ENCODE peak calls at places on chromosomes 7 and 10, in seven cellular contexts. One of them, this sample, is unnamed.

GRCh38 chr7:135758531-135758932 is 9.9 kb upstream of the FAM180A start:
- DNase-seq in stimulated activated CD4-positive, alpha-beta T cell treated with anti-CD3 and anti-CD28 coated beads, Interleukin-1b, Interleukin-23, amount 100 ng/mL, for 1 hour: no peak
- DNase-seq in ureter: no peak
- DNase-seq in OCI-LY7: no peak
- DNase-seq in anterior cingulate cortex: no peak
- DNase-seq in GM23248: peak; percentile 83
- DNase-seq in activated CD4-positive, alpha-beta T cell treated with anti-CD3 and anti-CD28 coated beads, Interleukin-2, amount 10 ng/mL, durations not matched to agents 7 days and 5 days: no peak
- DNase-seq in this sample: no peak

GRCh38 chr7:156790264-156790663 is 102.7 kb downstream of the LMBR1 start:
- DNase-seq in stimulated activated CD4-positive, alpha-beta T cell treated with anti-CD3 and anti-CD28 coated beads, Interleukin-1b, Interleukin-23, amount 100 ng/mL, for 1 hour: no peak
- DNase-seq in ureter: no peak
- DNase-seq in OCI-LY7: no peak
- DNase-seq in anterior cingulate cortex: no peak
- DNase-seq in GM23248: no peak
- DNase-seq in activated CD4-positive, alpha-beta T cell treated with anti-CD3 and anti-CD28 coated beads, Interleukin-2, amount 10 ng/mL, durations not matched to agents 7 days and 5 days: no peak
- DNase-seq in this sample: no peak

GRCh38 chr10:7484456-7485266 is 73.8 kb upstream of the SFMBT2 start:
- DNase-seq in stimulated activated CD4-positive, alpha-beta T cell treated with anti-CD3 and anti-CD28 coated beads, Interleukin-1b, Interleukin-23, amount 100 ng/mL, for 1 hour: no peak
- DNase-seq in ureter: no peak
- DNase-seq in OCI-LY7: peak; percentile 75
- DNase-seq in anterior cingulate cortex: no peak
- DNase-seq in GM23248: no peak
- DNase-seq in activated CD4-positive, alpha-beta T cell treated with anti-CD3 and anti-CD28 coated beads, Interleukin-2, amount 10 ng/mL, durations not matched to agents 7 days and 5 days: peak; percentile 87
- DNase-seq in this sample: no peak

GRCh38 chr7:77383333-77383740 is 32.8 kb downstream of the GSAP start:
- DNase-seq in stimulated activated CD4-positive, alpha-beta T cell treated with anti-CD3 and anti-CD28 coated beads, Interleukin-1b, Interleukin-23, amount 100 ng/mL, for 1 hour: no peak
- DNase-seq in ureter: no peak
- DNase-seq in OCI-LY7: no peak
- DNase-seq in anterior cingulate cortex: no peak
- DNase-seq in GM23248: peak; percentile 68
- DNase-seq in activated CD4-positive, alpha-beta T cell treated with anti-CD3 and anti-CD28 coated beads, Interleukin-2, amount 10 ng/mL, durations not matched to agents 7 days and 5 days: no peak
- DNase-seq in this sample: no peak

GRCh38 chr10:79184141-79184625 is 115.4 kb downstream of the ZMIZ1 start:
- DNase-seq in stimulated activated CD4-positive, alpha-beta T cell treated with anti-CD3 and anti-CD28 coated beads, Interleukin-1b, Interleukin-23, amount 100 ng/mL, for 1 hour: no peak
- DNase-seq in ureter: no peak
- DNase-seq in OCI-LY7: no peak
- DNase-seq in anterior cingulate cortex: no peak
- DNase-seq in GM23248: peak; percentile 94
- DNase-seq in activated CD4-positive, alpha-beta T cell treated with anti-CD3 and anti-CD28 coated beads, Interleukin-2, amount 10 ng/mL, durations not matched to agents 7 days and 5 days: no peak
- DNase-seq in this sample: peak; percentile 59

GRCh38 chr7:126659124-126659523 is 593.6 kb downstream of the GRM8 start:
- DNase-seq in stimulated activated CD4-positive, alpha-beta T cell treated with anti-CD3 and anti-CD28 coated beads, Interleukin-1b, Interleukin-23, amount 100 ng/mL, for 1 hour: no peak
- DNase-seq in ureter: no peak
- DNase-seq in OCI-LY7: no peak
- DNase-seq in anterior cingulate cortex: no peak
- DNase-seq in GM23248: no peak
- DNase-seq in activated CD4-positive, alpha-beta T cell treated with anti-CD3 and anti-CD28 coated beads, Interleukin-2, amount 10 ng/mL, durations not matched to agents 7 days and 5 days: no peak
- DNase-seq in this sample: no peak

GRCh38 chr7:104482362-104483042 is 154.1 kb downstream of the LHFPL3 start:
- DNase-seq in stimulated activated CD4-positive, alpha-beta T cell treated with anti-CD3 and anti-CD28 coated beads, Interleukin-1b, Interleukin-23, amount 100 ng/mL, for 1 hour: no peak
- DNase-seq in ureter: no peak
- DNase-seq in OCI-LY7: no peak
- DNase-seq in anterior cingulate cortex: peak; percentile 9
- DNase-seq in GM23248: no peak
- DNase-seq in activated CD4-positive, alpha-beta T cell treated with anti-CD3 and anti-CD28 coated beads, Interleukin-2, amount 10 ng/mL, durations not matched to agents 7 days and 5 days: no peak
- DNase-seq in this sample: peak; percentile 28

GRCh38 chr10:79378647-79379511 is 31.6 kb downstream of the PPIF start:
- DNase-seq in stimulated activated CD4-positive, alpha-beta T cell treated with anti-CD3 and anti-CD28 coated beads, Interleukin-1b, Interleukin-23, amount 100 ng/mL, for 1 hour: no peak
- DNase-seq in ureter: peak; percentile 43
- DNase-seq in OCI-LY7: no peak
- DNase-seq in anterior cingulate cortex: no peak
- DNase-seq in GM23248: no peak
- DNase-seq in activated CD4-positive, alpha-beta T cell treated with anti-CD3 and anti-CD28 coated beads, Interleukin-2, amount 10 ng/mL, durations not matched to agents 7 days and 5 days: no peak
- DNase-seq in this sample: no peak

GRCh38 chr10:76442113-76442512 is 1010.7 kb downstream of the LRMDA start:
- DNase-seq in stimulated activated CD4-positive, alpha-beta T cell treated with anti-CD3 and anti-CD28 coated beads, Interleukin-1b, Interleukin-23, amount 100 ng/mL, for 1 hour: no peak
- DNase-seq in ureter: no peak
- DNase-seq in OCI-LY7: no peak
- DNase-seq in anterior cingulate cortex: no peak
- DNase-seq in GM23248: no peak
- DNase-seq in activated CD4-positive, alpha-beta T cell treated with anti-CD3 and anti-CD28 coated beads, Interleukin-2, amount 10 ng/mL, durations not matched to agents 7 days and 5 days: no peak
- DNase-seq in this sample: no peak

GRCh38 chr10:14573666-14574261 is 200.9 kb downstream of the FAM107B start:
- DNase-seq in stimulated activated CD4-positive, alpha-beta T cell treated with anti-CD3 and anti-CD28 coated beads, Interleukin-1b, Interleukin-23, amount 100 ng/mL, for 1 hour: no peak
- DNase-seq in ureter: no peak
- DNase-seq in OCI-LY7: no peak
- DNase-seq in anterior cingulate cortex: no peak
- DNase-seq in GM23248: peak; percentile 73
- DNase-seq in activated CD4-positive, alpha-beta T cell treated with anti-CD3 and anti-CD28 coated beads, Interleukin-2, amount 10 ng/mL, durations not matched to agents 7 days and 5 days: no peak
- DNase-seq in this sample: no peak

This sample was measured in BE2C.